ENCODE peak calls at places on chromosomes 12 and 14, in six cellular contexts. P is HL-60, M is psoas muscle, B is colonic mucosa, Y is epithelial cell of proximal tubule, V is GM12864. Z is an unnamed sample.

GRCh38 chr12:22054155-22054554 is 8.1 kb downstream of the CMAS start:
- DNase-seq in M (no peak), P (no peak), Y (no peak), V (no peak), B (no peak), Z (no peak)

GRCh38 chr12:93698307-93699092 is 21.3 kb downstream of the CRADD start:
- DNase-seq in M (no peak), P (no peak), Y (no peak), B (no peak), V (no peak), Z (no peak)

GRCh38 chr12:53728206-53728605 is 954 bp upstream of the CALCOCO1 start:
- DNase-seq in Y (no peak), B (no peak), P (no peak), V (no peak), M (no peak), Z (no peak)

GRCh38 chr12:51210690-51211395 is 7.0 kb downstream of the POU6F1 start:
- DNase-seq in M (no peak), B (no peak), P (no peak), V (no peak), Y (no peak), Z (no peak)

GRCh38 chr12:104582739-104583138 is 126.0 kb downstream of the CHST11 start:
- DNase-seq in B (no peak), P (no peak), M (no peak), Y (no peak), V (peak), Z (peak)

GRCh38 chr12:49491823-49492222 is 47.0 kb upstream of the KCNH3 start:
- DNase-seq in P (no peak), Y (no peak), M (no peak), V (no peak), B (no peak), Z (no peak)

GRCh38 chr12:127148318-127148717 is 1118.7 kb upstream of the TMEM132C start:
- DNase-seq in P (no peak), V (no peak), M (no peak), B (no peak), Y (no peak), Z (no peak)

GRCh38 chr14:52349731-52350130 is 35.6 kb downstream of the PTGER2 start:
- DNase-seq in Y (no peak), V (no peak), B (no peak), M (no peak), P (no peak), Z (peak)

GRCh38 chr14:104036250-104036649 is 49.2 kb upstream of the ASPG start:
- DNase-seq in V (no peak), B (no peak), M (no peak), P (no peak), Y (no peak), Z (no peak)

GRCh38 chr12:77578471-77579262 is 252.0 kb upstream of the NAV3 start:
- DNase-seq in P (no peak), V (no peak), M (no peak), Y (no peak), B (no peak), Z (no peak)

GRCh38 chr12:103278329-103278728 is 217.4 kb downstream of the C12orf42 start:
- DNase-seq in V (no peak), Y (no peak), M (no peak), P (no peak), B (no peak), Z (peak)

GRCh38 chr12:131830335-131831020 is 2.3 kb downstream of the MMP17 start:
- DNase-seq in M (peak), B (peak), V (no peak), Y (no peak), P (peak), Z (peak)

GRCh38 chr12:50589650-50590435 is 85.1 kb downstream of the DIP2B start:
- DNase-seq in P (no peak), Y (no peak), B (no peak), M (no peak), V (no peak), Z (no peak)

GRCh38 chr12:121797937-121798801 is 4.7 kb upstream of the RHOF start:
- DNase-seq in Y (no peak), M (peak), P (no peak), B (peak), V (no peak), Z (no peak)

GRCh38 chr12:6821271-6821673 is 349 bp upstream of the GPR162 start:
- DNase-seq in P (peak), Y (no peak), B (peak), V (no peak), M (peak), Z (no peak)

GRCh38 chr14:103361868-103362267 is 23.3 kb upstream of the MARK3 start:
- DNase-seq in P (peak), V (no peak), Y (peak), M (no peak), B (no peak), Z (no peak)

GRCh38 chr12:78403136-78403535 is 461.4 kb upstream of the SYT1 start:
- DNase-seq in V (no peak), B (no peak), M (no peak), P (no peak), Y (peak), Z (no peak)

GRCh38 chr12:570237-570925 is 92.9 kb downstream of the NINJ2 start:
- DNase-seq in P (no peak), B (peak), Y (no peak), V (no peak), M (peak), Z (no peak)

GRCh38 chr14:99744199-99744872 is 48.9 kb upstream of the EML1 start:
- DNase-seq in V (no peak), M (no peak), B (no peak), P (no peak), Y (no peak), Z (no peak)

GRCh38 chr12:57744194-57744776 is 554 bp upstream of the TSPAN31 start:
- DNase-seq in M (peak), V (no peak), P (peak), B (peak), Y (no peak), Z (peak)

GRCh38 chr14:21317433-21317832 is 37.5 kb downstream of the RPGRIP1 start:
- DNase-seq in Y (no peak), B (no peak), V (no peak), M (no peak), P (peak), Z (peak)

GRCh38 chr12:104733717-104734175 is 224.3 kb downstream of the SLC41A2 start:
- DNase-seq in P (peak), V (no peak), Y (no peak), M (no peak), B (no peak), Z (peak)

GRCh38 chr12:59131462-59131861 is 211.2 kb upstream of the LRIG3 start:
- DNase-seq in M (no peak), P (no peak), Y (no peak), B (no peak), V (no peak), Z (no peak)
- TF ChIP-seq CTCF in M (no peak), P (no peak), Y (no peak), B (no peak), V (no peak), Z (no peak)

GRCh38 chr14:89616425-89617141 is 199.6 kb upstream of the FOXN3 start:
- DNase-seq in P (no peak), Y (no peak), M (no peak), V (peak), B (peak), Z (peak)

GRCh38 chr14:89613260-89614008 is 196.4 kb upstream of the FOXN3 start:
- DNase-seq in B (no peak), V (no peak), P (no peak), M (no peak), Y (no peak), Z (peak)

GRCh38 chr14:89614009-89614691 is 197.1 kb upstream of the FOXN3 start:
- DNase-seq in V (no peak), Y (no peak), P (no peak), M (no peak), B (no peak), Z (no peak)

GRCh38 chr14:89617142-89617460 is 200.1 kb upstream of the FOXN3 start:
- DNase-seq in V (no peak), M (no peak), Y (no peak), P (no peak), B (no peak), Z (no peak)

DNA sequence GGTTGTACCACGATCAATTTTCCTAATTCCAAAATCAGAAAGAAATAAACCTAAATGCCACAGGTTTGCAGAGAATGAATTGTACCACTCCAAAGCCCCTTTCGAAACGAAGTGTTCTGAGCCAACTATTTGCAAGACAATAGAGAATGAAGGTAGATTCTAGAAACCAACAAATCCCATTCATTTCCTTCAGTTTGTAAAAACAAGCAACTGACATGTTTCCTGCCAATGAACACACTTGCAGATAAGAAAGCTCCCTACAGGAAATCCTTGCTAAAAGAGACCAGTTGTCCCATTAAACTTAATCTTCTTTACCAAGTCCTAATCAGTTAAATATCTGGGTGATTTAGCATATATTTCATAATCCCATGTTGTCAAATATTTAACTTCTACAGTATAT is 198.4 kb upstream of the FOXN3 start:
- DNase-seq in V (no peak), B (no peak), Y (no peak), M (no peak), P (no peak), Z (no peak)
- H3K4me3 ChIP-seq in V (no peak), B (no peak), Y (no peak), M (no peak), P (no peak), Z (no peak)

DNA sequence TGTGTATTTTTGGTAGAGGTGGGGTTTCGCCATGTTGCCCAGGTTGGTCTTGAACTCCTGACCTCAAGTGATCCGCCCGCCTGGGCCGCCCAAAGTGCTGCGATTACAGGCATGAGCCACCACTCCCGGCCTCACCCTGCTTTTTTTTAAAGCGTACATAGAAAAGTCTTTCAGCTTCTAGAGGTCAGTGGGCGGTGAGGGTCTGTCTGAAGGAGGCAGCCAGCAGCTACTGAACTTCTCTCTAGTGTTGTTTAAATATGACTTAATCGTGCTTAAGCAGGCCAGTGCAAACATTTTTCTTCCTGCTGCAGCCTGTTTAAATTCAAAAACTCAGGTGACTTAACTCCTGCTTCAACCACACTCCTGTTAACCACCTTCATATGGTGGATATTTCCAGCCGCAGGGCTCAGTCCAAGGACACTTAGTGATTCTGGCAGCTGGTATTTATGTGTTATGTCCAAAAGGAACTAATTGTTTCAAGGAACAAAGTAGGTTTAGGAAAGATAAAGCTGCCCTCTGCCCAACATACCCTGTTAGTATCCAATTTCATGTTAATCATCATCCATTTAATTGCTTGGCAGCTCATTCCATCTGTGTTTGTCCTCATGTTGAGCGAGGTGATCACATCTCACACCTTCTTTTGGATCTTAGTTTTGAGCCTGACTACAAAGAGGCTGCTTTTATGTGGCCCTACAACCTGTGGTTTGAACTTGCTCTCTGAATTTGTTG is 2.0 kb downstream of the PRKAB1 start:
- DNase-seq in M (no peak), Y (peak), V (no peak), P (no peak), B (peak), Z (no peak)
- TF ChIP-seq CTCF in M (no peak), Y (no peak), V (no peak), P (no peak), B (no peak), Z (no peak)

DNA sequence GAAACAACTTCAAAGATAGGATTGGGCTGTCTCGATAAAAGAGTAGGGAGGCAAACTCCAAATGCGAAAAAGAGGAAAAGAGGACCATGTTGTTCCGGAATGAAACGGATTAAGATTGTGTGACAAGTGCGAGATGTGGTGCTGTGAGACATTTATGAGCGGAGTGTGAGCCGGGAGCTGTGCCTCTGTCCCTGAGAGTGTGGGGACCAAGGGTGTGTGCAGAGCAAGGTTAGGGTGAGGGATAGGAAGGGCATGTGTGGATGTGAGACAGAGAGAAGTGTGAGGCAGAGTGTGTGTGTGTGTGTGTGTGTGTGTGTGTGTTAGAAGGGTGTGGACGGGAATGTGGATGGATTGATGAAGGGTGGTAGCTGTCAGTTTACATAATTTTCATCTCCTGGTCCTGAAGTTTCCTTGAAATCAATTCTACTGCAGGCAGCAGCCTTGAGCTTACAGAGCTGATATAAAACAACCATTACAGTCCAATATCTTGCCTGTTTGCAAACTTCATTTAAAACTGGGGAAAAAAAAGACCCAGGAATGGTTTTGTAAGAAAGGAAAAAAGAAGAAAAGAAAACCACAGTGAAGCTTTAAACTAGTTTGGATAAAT is 4.3 kb upstream of the OTX2 start:
- DNase-seq in M (no peak), P (no peak), V (no peak), Y (no peak), B (no peak), Z (no peak)
- H3K4me3 ChIP-seq in M (no peak), P (no peak), V (no peak), Y (no peak), B (no peak), Z (no peak)

GRCh38 chr14:51157012-51157411 is 62.1 kb upstream of the TRIM9 start:
- DNase-seq in Y (no peak), M (no peak), V (no peak), B (no peak), P (no peak), Z (peak)
- TF ChIP-seq CTCF in Y (peak), M (no peak), V (peak), B (no peak), P (peak), Z (peak)